ENCODE peak calls at places on chromosomes 5 and 9, in nine cellular contexts. M is omental fat pad, G is NCI-H1694 treated with DMSO at 0.1 percent for 48 hours, O is HT-29, N is HT1080, U is body of pancreas, V is astrocyte of the cerebellum, F is T-helper 1 cell, C is DMS79 treated with DMSO at 0.1 percent for 48 hours. K is an unnamed sample.

GRCh38 chr5:13248236-13248635 is 696.3 kb downstream of the DNAH5 start:
- DNase-seq in N (no peak), M (no peak), O (no peak), U (no peak), F (no peak), C (no peak), V (peak; percentile 20), G (no peak), K (no peak)

GRCh38 chr9:87194471-87194870 is 247.2 kb upstream of the GAS1 start:
- DNase-seq in O (no peak), F (no peak), G (no peak), M (no peak), V (peak; percentile 89), C (no peak), U (no peak), N (no peak), K (no peak)

GRCh38 chr5:140039561-140039960 is 3.5 kb downstream of the NRG2 start:
- DNase-seq in C (no peak), V (no peak), O (no peak), M (no peak), F (no peak), N (no peak), U (peak; percentile 47), G (no peak), K (no peak)

GRCh38 chr5:71859515-71859914 is 140.4 kb downstream of the CARTPT start:
- DNase-seq in V (no peak), F (no peak), G (no peak), N (no peak), C (no peak), U (no peak), M (no peak), O (no peak), K (no peak)

GRCh38 chr5:175840050-175840841 is 31.1 kb upstream of the CPLX2 start:
- DNase-seq in M (no peak), N (no peak), U (no peak), G (peak; percentile 8), O (no peak), V (no peak), C (no peak), F (peak; percentile 32), K (no peak)

GRCh38 chr9:13787234-13787833 is 507.8 kb upstream of the MPDZ start:
- DNase-seq in C (peak; percentile 61), O (no peak), F (no peak), U (no peak), M (no peak), G (no peak), V (no peak), N (no peak), K (no peak)

GRCh38 chr5:169299651-169300467 is 1.1 kb downstream of the SLIT3 start:
- DNase-seq in F (no peak), O (no peak), U (no peak), M (no peak), G (no peak), V (no peak), C (peak; percentile 41), N (no peak), K (no peak)

GRCh38 chr9:114433720-114434255 is 46.0 kb upstream of the AKNA start:
- DNase-seq in G (no peak), V (no peak), F (peak; percentile 33), N (no peak), U (no peak), O (no peak), C (no peak), M (no peak), K (no peak)

GRCh38 chr5:173721259-173722232 is 105.1 kb upstream of the BOD1 start:
- DNase-seq in O (no peak), C (no peak), N (no peak), F (no peak), G (peak; percentile 28), U (no peak), V (peak; percentile 48), M (no peak), K (no peak)

GRCh38 chr5:135569755-135570452 is 8.9 kb downstream of the CXCL14 start:
- DNase-seq in F (no peak), N (peak; percentile 25), V (no peak), C (no peak), U (peak; percentile 58), M (no peak), G (peak; percentile 7), O (peak; percentile 81), K (no peak)

GRCh38 chr5:176536132-176536901 is 885 bp downstream of the RNF44 start:
- DNase-seq in F (peak; percentile 85), O (peak; percentile 69), U (peak; percentile 81), M (peak; percentile 39), G (peak; percentile 10), C (peak; percentile 18), N (peak; percentile 78), V (peak; percentile 62), K (peak; percentile 53)

GRCh38 chr5:106311230-106311629 is 1359.5 kb downstream of the EFNA5 start:
- DNase-seq in N (no peak), U (no peak), M (no peak), V (peak; percentile 54), O (no peak), C (no peak), G (no peak), F (no peak), K (no peak)

GRCh38 chr5:81075041-81075440 is 114.9 kb downstream of the RASGRF2 start:
- DNase-seq in F (no peak), V (no peak), N (no peak), O (no peak), U (no peak), M (no peak), G (no peak), C (no peak), K (no peak)

GRCh38 chr5:129905467-129906176 is 1.4 kb downstream of the CHSY3 start:
- DNase-seq in F (no peak), C (no peak), U (peak; percentile 20), N (peak; percentile 50), V (no peak), M (no peak), O (no peak), G (no peak), K (no peak)

GRCh38 chr5:172943906-172944305 is 15.3 kb upstream of the RPL26L1 start:
- DNase-seq in U (no peak), V (no peak), C (no peak), G (no peak), N (peak; percentile 29), F (no peak), M (no peak), O (no peak), K (no peak)

GRCh38 chr5:151454166-151454565 is 6.8 kb downstream of the SLC36A1 start:
- DNase-seq in M (no peak), C (no peak), V (no peak), U (no peak), F (no peak), G (no peak), O (no peak), N (no peak), K (no peak)

GRCh38 chr9:93099551-93100264 is 3.7 kb downstream of the CARD19 start:
- DNase-seq in U (peak; percentile 4), F (no peak), C (no peak), N (no peak), V (no peak), M (peak; percentile 18), G (no peak), O (no peak), K (no peak)

GRCh38 chr5:7391215-7391614 is 4.7 kb upstream of the ADCY2 start:
- DNase-seq in O (peak; percentile 66), G (no peak), M (no peak), F (no peak), N (peak; percentile 13), C (no peak), U (peak; percentile 19), V (no peak), K (no peak)

GRCh38 chr5:9544056-9544455 is 1.8 kb downstream of the SEMA5A start:
- DNase-seq in F (no peak), G (no peak), V (no peak), C (no peak), M (no peak), O (no peak), N (no peak), U (no peak), K (no peak)

GRCh38 chr5:135028791-135029467 is 5.1 kb downstream of the PITX1 start:
- DNase-seq in U (no peak), V (no peak), G (no peak), M (no peak), F (no peak), C (no peak), O (no peak), N (no peak), K (no peak)

GRCh38 chr5:36915653-36916052 is 39.1 kb downstream of the NIPBL start:
- DNase-seq in G (no peak), F (no peak), M (no peak), C (no peak), O (no peak), N (no peak), V (no peak), U (no peak), K (no peak)

GRCh38 chr9:90871327-90871935 is 69.8 kb downstream of the SYK start:
- DNase-seq in U (no peak), F (no peak), G (no peak), N (no peak), M (no peak), V (no peak), O (no peak), C (no peak), K (no peak)

GRCh38 chr5:34026089-34026761 is 16.8 kb downstream of the C1QTNF3 start:
- DNase-seq in C (no peak), V (no peak), F (no peak), O (no peak), G (no peak), U (peak; percentile 81), M (no peak), N (no peak), K (no peak)

GRCh38 chr5:42491699-42492098 is 68.5 kb downstream of the GHR start:
- DNase-seq in U (no peak), C (no peak), V (no peak), O (no peak), G (no peak), F (no peak), N (no peak), M (no peak), K (no peak)

GRCh38 chr5:43362725-43363435 is 49.3 kb downstream of the CCL28 start:
- DNase-seq in N (no peak), V (no peak), O (no peak), F (no peak), G (no peak), U (no peak), C (no peak), M (no peak), K (no peak)

GRCh38 chr9:98341157-98342102 is 86.0 kb upstream of the TBC1D2 start:
- DNase-seq in O (no peak), F (no peak), N (no peak), U (no peak), C (no peak), V (no peak), G (peak; percentile 49), M (no peak), K (no peak)

GRCh38 chr5:181219262-181220177 is 3.6 kb upstream of the TRIM41 start:
- DNase-seq in V (no peak), C (no peak), F (no peak), M (no peak), U (no peak), O (no peak), N (no peak), G (no peak), K (no peak)

GRCh38 chr9:137370865-137371520 is 52.0 kb downstream of the EXD3 start:
- DNase-seq in G (no peak), O (no peak), N (no peak), C (no peak), U (peak; percentile 60), M (no peak), V (no peak), F (no peak), K (no peak)

GRCh38 chr5:54758038-54758437 is 227.4 kb downstream of the ESM1 start:
- DNase-seq in C (no peak), G (peak; percentile 51), O (no peak), U (no peak), F (no peak), M (no peak), V (no peak), N (no peak), K (no peak)

GRCh38 chr9:131475956-131476776 is 26.6 kb upstream of the POMT1 start:
- DNase-seq in U (no peak), M (no peak), C (no peak), F (no peak), V (no peak), N (no peak), O (no peak), G (peak; percentile 54), K (no peak)

GRCh38 chr5:71973563-71973962 is 133.7 kb upstream of the MAP1B start:
- DNase-seq in C (no peak), N (no peak), O (no peak), G (no peak), U (no peak), M (no peak), V (no peak), F (no peak), K (no peak)